ENCODE peak calls at places on chromosomes 12 and 14, in five cellular contexts. K is ovary, R is upper lobe of right lung, T is pancreas, A is esophagus muscularis mucosa. P is an unnamed sample.

GRCh38 chr14:34450542-34450915 is 11.5 kb downstream of the SPTSSA start:
- DNase-seq in K (no peak), A (no peak), T (no peak), R (no peak), P (no peak)

GRCh38 chr14:90475298-90475697 is 78.5 kb downstream of the CALM1 start:
- DNase-seq in T (no peak), R (no peak), K (no peak), A (no peak), P (no peak)

GRCh38 chr12:103677341-103677740 is 90.3 kb downstream of the STAB2 start:
- DNase-seq in A (no peak), R (no peak), K (no peak), T (no peak), P (no peak)

GRCh38 chr14:93054006-93054405 is 61.7 kb downstream of the ITPK1 start:
- DNase-seq in T (no peak), K (no peak), A (no peak), R (no peak), P (no peak)

GRCh38 chr14:102805454-102805891 is 28.2 kb downstream of the TRAF3 start:
- DNase-seq in A (no peak), R (no peak), K (no peak), T (no peak), P (no peak)

GRCh38 chr12:95859344-95859816 is 628 bp downstream of the SNRPF start:
- DNase-seq in A (no peak), K (no peak), T (no peak), R (no peak), P (peak; percentile 42)

GRCh38 chr12:112198120-112198733 is 72.9 kb downstream of the TRAFD1 start:
- DNase-seq in T (no peak), R (no peak), A (no peak), K (peak; percentile 44), P (peak; percentile 63)

GRCh38 chr12:57694459-57695019 is 607 bp downstream of the OS9 start:
- DNase-seq in A (no peak), R (no peak), K (peak; percentile 30), T (no peak), P (peak; percentile 15)

GRCh38 chr12:27967551-27968054 is 4.9 kb downstream of the PTHLH start:
- DNase-seq in K (no peak), A (no peak), T (no peak), R (no peak), P (no peak)

GRCh38 chr14:22945642-22946041 is 11.2 kb downstream of the HAUS4 start:
- DNase-seq in R (no peak), T (no peak), A (no peak), K (no peak), P (no peak)

GRCh38 chr12:120702629-120703028 is 7.6 kb upstream of the UNC119B start:
- DNase-seq in T (no peak), A (no peak), R (no peak), K (no peak), P (no peak)

GRCh38 chr12:56358836-56359532 is 923 bp downstream of the STAT2 start:
- DNase-seq in R (no peak), T (no peak), K (no peak), A (no peak), P (peak; percentile 36)

GRCh38 chr12:65093571-65093970 is 27.5 kb downstream of the WIF1 start:
- DNase-seq in T (no peak), R (no peak), K (no peak), A (no peak), P (no peak)

GRCh38 chr14:100536141-100536540 is 51.1 kb downstream of the BEGAIN start:
- DNase-seq in R (peak; percentile 33), T (peak; percentile 44), A (no peak), K (no peak), P (no peak)

GRCh38 chr12:98399532-98399931 is 115.9 kb upstream of the TMPO start:
- DNase-seq in T (no peak), A (no peak), R (no peak), K (no peak), P (peak; percentile 30)

GRCh38 chr12:52044284-52044983 is 6.8 kb upstream of the NR4A1 start:
- DNase-seq in A (no peak), R (peak; percentile 84), K (peak; percentile 92), T (peak; percentile 83), P (no peak)

GRCh38 chr14:30034049-30034635 is 106.5 kb upstream of the PRKD1 start:
- DNase-seq in T (no peak), R (no peak), A (no peak), K (no peak), P (no peak)

GRCh38 chr14:78697341-78697740 is 527.2 kb downstream of the NRXN3 start:
- DNase-seq in T (no peak), K (no peak), A (no peak), R (no peak), P (peak; percentile 29)

GRCh38 chr12:87960557-87960956 is 68.6 kb downstream of the C12orf50 start:
- DNase-seq in A (no peak), K (no peak), T (no peak), R (no peak), P (no peak)

GRCh38 chr12:100251917-100252316 is 15.0 kb downstream of the DEPDC4 start:
- DNase-seq in K (no peak), R (no peak), T (no peak), A (no peak), P (no peak)

GRCh38 chr14:77023001-77023996 is 5.2 kb downstream of the IRF2BPL start:
- DNase-seq in R (no peak), A (no peak), K (peak; percentile 78), T (no peak), P (no peak)

GRCh38 chr12:96743606-96744005 is 163.5 kb upstream of the NEDD1 start:
- DNase-seq in A (no peak), R (no peak), K (no peak), T (no peak), P (no peak)

GRCh38 chr12:15856097-15856982 is 25.8 kb upstream of the STRAP start:
- DNase-seq in R (no peak), K (peak; percentile 66), T (no peak), A (no peak), P (peak; percentile 32)

GRCh38 chr14:90453401-90453951 is 56.6 kb downstream of the CALM1 start:
- DNase-seq in K (peak; percentile 45), A (no peak), R (peak; percentile 58), T (no peak), P (no peak)

GRCh38 chr14:81464253-81465001 is 64.3 kb upstream of the STON2 start:
- DNase-seq in K (peak; percentile 62), R (no peak), T (no peak), A (no peak), P (peak; percentile 47)

GRCh38 chr12:124515981-124516380 is 51.4 kb downstream of the NCOR2 start:
- DNase-seq in A (no peak), T (no peak), R (no peak), K (no peak), P (no peak)

GRCh38 chr12:11070999-11071398 is 8.9 kb upstream of the TAS2R46 start:
- DNase-seq in T (no peak), K (no peak), A (no peak), R (no peak), P (no peak)

GRCh38 chr12:15603461-15604085 is 185.6 kb downstream of the EPS8 start:
- DNase-seq in A (no peak), R (no peak), K (no peak), T (no peak), P (no peak)

GRCh38 chr14:71380271-71380670 is 473.0 kb downstream of the PCNX1 start:
- DNase-seq in A (no peak), R (no peak), K (no peak), T (no peak), P (peak; percentile 22)

DNA sequence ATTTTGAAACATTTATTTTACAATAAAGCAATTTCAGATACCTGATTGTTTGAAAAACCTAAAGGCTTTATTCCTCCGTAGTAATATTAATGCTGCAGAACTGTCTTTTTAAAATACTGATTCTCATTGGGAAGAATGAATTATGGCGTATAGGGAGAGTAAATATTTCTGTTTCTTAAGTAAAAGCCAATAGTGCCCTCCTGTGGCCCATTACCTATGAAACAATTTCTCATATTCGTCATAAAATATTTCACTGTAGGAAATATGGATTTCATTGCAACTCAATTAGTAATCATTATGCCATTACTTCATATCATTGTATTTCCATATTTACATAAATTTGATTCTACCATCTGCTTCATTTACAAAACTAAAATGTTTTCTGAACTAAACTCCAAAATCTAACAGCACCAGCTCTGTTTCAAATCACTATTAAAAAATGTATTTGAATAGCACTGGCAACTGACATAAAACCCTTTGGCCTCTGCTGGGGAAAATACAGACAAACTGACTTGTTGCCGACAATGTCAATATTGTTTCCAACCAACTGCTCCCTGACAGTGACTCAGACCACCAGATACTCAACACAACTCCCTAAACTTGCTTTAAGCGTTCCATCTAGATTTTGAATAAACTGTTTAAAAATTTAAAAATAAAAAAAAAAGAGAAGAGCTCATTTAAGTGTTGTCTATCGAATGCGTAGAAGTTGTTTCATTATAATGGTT is 290.3 kb downstream of the NAV3 start:
- DNase-seq in K (no peak), T (no peak), R (no peak), A (no peak), P (no peak)
- TF ChIP-seq CTCF in K (no peak), T (no peak), R (peak; percentile 29), A (peak; percentile 13), P (peak; percentile 10)

GRCh38 chr12:18461738-18462137 is 200.4 kb downstream of the PIK3C2G start:
- DNase-seq in K (no peak), A (no peak), R (no peak), T (no peak), P (no peak)

GRCh38 chr12:18467636-18468520 is 206.6 kb downstream of the PIK3C2G start:
- DNase-seq in R (no peak), T (no peak), K (no peak), A (no peak), P (no peak)

GRCh38 chr12:18457362-18457761 is 196.0 kb downstream of the PIK3C2G start:
- DNase-seq in K (no peak), T (no peak), R (no peak), A (no peak), P (no peak)

GRCh38 chr12:18462437-18462836 is 201.1 kb downstream of the PIK3C2G start:
- DNase-seq in K (no peak), R (no peak), A (no peak), T (no peak), P (no peak)
- H3K27ac ChIP-seq in K (no peak overlapping the region), R (no peak overlapping the region), A (peak overlapping the region; percentile 7), T (no peak overlapping the region), P (no peak overlapping the region)

GRCh38 chr12:114935658-114936057 is 251.7 kb upstream of the TBX3 start:
- DNase-seq in R (no peak), T (no peak), K (no peak), A (no peak), P (no peak)
- TF ChIP-seq CTCF in R (peak; percentile 10), T (peak; percentile 15), K (no peak), A (no peak), P (no peak)

GRCh38 chr12:47824629-47825028 is 4.9 kb upstream of the HDAC7 start:
- DNase-seq in K (no peak), A (no peak), R (no peak), T (no peak), P (no peak)
- H3K27ac ChIP-seq in K (no peak overlapping the region), A (peak overlapping the region; percentile 99), R (peak overlapping the region; percentile 97), T (no peak overlapping the region), P (peak overlapping the region; percentile 91)